ENCODE peak calls at places on chromosomes 1 and 21, in nine cellular contexts. L is A549, F is brain microvascular endothelial cell, G is fibroblast of villous mesenchyme, Y is astrocyte of the spinal cord, W is AG04450, D is pancreas, O is mammary epithelial cell, E is cardiac fibroblast. T is an unnamed sample.

GRCh38 chr1:91165033-91165654 is 143.3 kb upstream of the ZNF644 start:
- DNase-seq in W (peak), F (peak), O (peak), E (peak), L (peak), G (peak), Y (peak), D (peak), T (peak)

GRCh38 chr1:37434292-37434907 is 40.0 kb upstream of the ZC3H12A start:
- DNase-seq in W (no peak), G (peak), O (no peak), E (peak), L (peak), F (peak), Y (peak), D (peak), T (peak)

GRCh38 chr1:3577300-3577699 is 34.0 kb downstream of the MEGF6 start:
- DNase-seq in D (no peak), F (peak), W (peak), O (no peak), G (no peak), Y (peak), E (peak), L (no peak), T (no peak)

GRCh38 chr1:244273845-244274619 is 177.7 kb downstream of the ADSS2 start:
- DNase-seq in O (peak), E (peak), G (peak), D (no peak), W (peak), Y (peak), F (peak), L (peak), T (peak)

GRCh38 chr21:33289199-33289819 is 23.1 kb downstream of the IL10RB start:
- DNase-seq in W (no peak), D (no peak), F (peak), G (peak), Y (peak), L (no peak), E (peak), O (peak), T (peak)

GRCh38 chr1:8671313-8671917 is 146.0 kb downstream of the RERE start:
- DNase-seq in L (peak), F (peak), D (no peak), O (no peak), G (peak), Y (peak), W (peak), E (peak), T (peak)

GRCh38 chr1:3350441-3351261 is 103.8 kb upstream of the ARHGEF16 start:
- DNase-seq in F (no peak), E (peak), L (peak), O (no peak), D (no peak), W (no peak), G (no peak), Y (peak), T (peak)

GRCh38 chr1:53112271-53112774 is 30.1 kb downstream of the SLC1A7 start:
- DNase-seq in G (peak), Y (peak), F (peak), O (no peak), L (peak), W (peak), D (no peak), E (peak), T (peak)

GRCh38 chr1:71828431-71829012 is 453.8 kb downstream of the NEGR1 start:
- DNase-seq in F (no peak), L (no peak), W (no peak), E (no peak), O (no peak), D (no peak), Y (no peak), G (no peak), T (no peak)

GRCh38 chr1:192559115-192560006 is 16.2 kb upstream of the RGS1 start:
- DNase-seq in E (peak), G (peak), W (peak), D (no peak), O (peak), L (peak), F (peak), Y (peak), T (peak)

GRCh38 chr1:100115524-100115923 is 17.2 kb downstream of the SASS6 start:
- DNase-seq in Y (no peak), W (no peak), L (no peak), G (no peak), D (no peak), F (no peak), O (no peak), E (no peak), T (no peak)

GRCh38 chr1:23963617-23964234 is 4.1 kb downstream of the PNRC2 start:
- DNase-seq in F (no peak), O (no peak), Y (peak), G (no peak), L (no peak), W (no peak), D (no peak), E (no peak), T (no peak)

GRCh38 chr1:39829791-39830533 is 41.3 kb upstream of the BMP8B start:
- DNase-seq in Y (no peak), L (no peak), G (peak), E (no peak), D (no peak), F (no peak), O (peak), W (no peak), T (peak)

DNA sequence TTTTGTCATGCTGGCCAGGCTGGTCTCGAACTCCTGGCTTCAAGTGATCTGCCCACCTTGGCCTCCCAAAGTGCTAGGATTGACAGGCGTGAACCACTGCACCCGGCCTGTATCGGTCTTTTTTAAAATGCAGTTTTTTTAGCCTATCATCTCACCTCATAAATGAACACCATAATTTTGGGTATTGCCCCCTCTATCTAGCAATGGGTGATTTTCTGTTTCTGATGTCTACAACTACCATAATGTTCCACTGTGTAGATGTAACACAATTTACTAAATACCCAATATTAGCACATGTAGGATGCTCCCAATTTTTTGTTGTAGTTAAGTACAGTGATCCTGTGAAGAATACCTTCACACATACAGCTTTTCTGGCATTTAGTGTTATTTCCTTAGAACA is 2.0 kb upstream of the CAMTA1 start:
- DNase-seq in W (no peak), O (peak), G (no peak), D (no peak), E (no peak), F (no peak), L (no peak), Y (no peak), T (no peak)
- H3K4me3 ChIP-seq in W (no peak), O (peak), G (no peak), D (no peak), E (no peak), F (no peak), L (no peak), Y (no peak), T (peak)

GRCh38 chr1:167602840-167603239 is 27.2 kb upstream of the RCSD1 start:
- DNase-seq in E (no peak), W (no peak), G (no peak), L (no peak), D (no peak), O (no peak), F (no peak), Y (no peak), T (no peak)

GRCh38 chr1:167601442-167602380 is 28.3 kb upstream of the RCSD1 start:
- DNase-seq in F (no peak), D (no peak), L (no peak), E (peak), W (no peak), O (peak), Y (peak), G (peak), T (peak)

GRCh38 chr1:167594827-167595226 is 35.2 kb upstream of the RCSD1 start:
- DNase-seq in L (no peak), G (no peak), Y (no peak), F (no peak), O (no peak), W (no peak), D (no peak), E (no peak), T (no peak)

GRCh38 chr1:167605576-167605975 is 24.5 kb upstream of the RCSD1 start:
- DNase-seq in F (peak), L (no peak), E (no peak), D (no peak), G (no peak), O (peak), W (no peak), Y (no peak), T (no peak)

GRCh38 chr1:167599839-167600581 is 30.0 kb upstream of the RCSD1 start:
- DNase-seq in L (peak), G (peak), E (peak), O (peak), W (no peak), D (no peak), F (peak), Y (peak), T (peak)
- TF ChIP-seq CTCF in L (peak), G (peak), E (peak), O (peak), W (peak), D (no peak), F (peak), Y (peak), T (peak)

GRCh38 chr21:35254752-35255138 is 205.6 kb upstream of the RUNX1 start:
- DNase-seq in G (no peak), L (no peak), W (no peak), Y (no peak), D (no peak), O (no peak), F (no peak), E (no peak), T (no peak)

GRCh38 chr21:35254006-35254751 is 205.1 kb upstream of the RUNX1 start:
- DNase-seq in O (peak), E (peak), Y (peak), W (peak), D (no peak), L (no peak), F (peak), G (peak), T (peak)

GRCh38 chr21:35258521-35258920 is 209.4 kb upstream of the RUNX1 start:
- DNase-seq in Y (no peak), F (no peak), W (no peak), G (no peak), D (no peak), E (no peak), O (no peak), L (no peak), T (no peak)

GRCh38 chr21:35257413-35257812 is 208.3 kb upstream of the RUNX1 start:
- DNase-seq in E (peak), G (peak), Y (peak), O (peak), W (peak), F (peak), D (peak), L (peak), T (peak)

GRCh38 chr21:35256468-35256988 is 207.4 kb upstream of the RUNX1 start:
- DNase-seq in W (peak), E (peak), G (peak), Y (peak), O (peak), F (peak), D (peak), L (peak), T (peak)
- H3K4me3 ChIP-seq in W (peak), E (no peak), G (no peak), Y (peak), O (peak), F (no peak), D (no peak), L (peak), T (peak)

GRCh38 chr1:216190438-216190837 is 232.8 kb downstream of the USH2A start:
- DNase-seq in G (no peak), O (no peak), D (no peak), W (no peak), F (no peak), Y (no peak), E (no peak), L (no peak), T (no peak)

GRCh38 chr1:216194721-216195120 is 228.5 kb downstream of the USH2A start:
- DNase-seq in W (no peak), D (no peak), E (no peak), Y (no peak), O (no peak), L (no peak), G (no peak), F (no peak), T (no peak)

DNA sequence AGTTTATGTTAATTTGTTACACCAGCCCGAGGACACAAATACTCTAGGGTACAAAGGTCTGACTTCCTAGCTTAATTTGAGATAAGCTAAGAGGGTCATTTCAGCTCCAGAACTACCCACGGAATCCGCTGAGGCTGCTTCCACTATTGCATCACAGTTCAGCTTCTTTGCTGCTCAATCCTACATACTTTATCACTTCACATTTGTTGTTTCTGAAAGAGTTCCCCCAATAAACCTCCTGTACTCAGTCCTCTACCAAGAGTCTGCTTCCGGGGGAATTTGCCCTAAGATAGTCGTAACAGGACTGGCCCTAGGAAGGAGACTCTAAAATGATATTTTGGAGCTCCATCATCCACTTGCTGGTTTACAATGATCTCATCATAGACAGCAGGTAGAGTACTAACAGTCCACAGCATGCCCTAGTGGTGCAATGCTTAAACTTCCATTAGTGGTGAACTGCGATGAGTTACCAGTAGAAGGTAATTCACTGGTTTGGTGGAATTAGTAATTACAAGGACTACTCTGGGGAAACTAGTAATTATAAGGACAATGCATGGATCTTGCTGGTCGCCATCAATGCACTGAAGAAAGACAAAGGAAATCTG is 229.3 kb downstream of the USH2A start:
- DNase-seq in Y (no peak), D (no peak), G (no peak), F (no peak), O (no peak), W (no peak), L (no peak), E (no peak), T (no peak)
- TF ChIP-seq CTCF in Y (peak), D (no peak), G (no peak), F (peak), O (peak), W (peak), L (no peak), E (no peak), T (no peak)

DNA sequence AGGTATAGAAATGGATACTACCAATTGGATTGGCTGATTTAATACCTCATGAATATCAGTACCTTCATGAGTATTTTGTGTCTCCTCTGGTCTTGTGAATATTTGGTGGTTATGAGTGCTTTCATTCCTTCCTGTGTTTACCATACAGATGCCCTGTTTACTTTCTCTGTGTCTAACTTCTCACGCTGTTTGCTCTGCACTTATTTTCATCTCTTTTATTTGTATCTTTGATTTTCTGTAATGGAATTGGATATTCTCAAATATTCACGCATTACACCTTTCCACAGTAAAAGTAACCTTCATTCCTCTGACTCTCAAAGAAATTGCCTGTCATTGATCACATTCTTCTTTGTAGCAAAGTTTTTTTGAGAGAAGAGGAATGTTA is 16.8 kb downstream of the CNST start:
- DNase-seq in G (peak), F (no peak), L (no peak), E (no peak), Y (no peak), D (no peak), W (no peak), O (no peak), T (no peak)
- H3K4me3 ChIP-seq in G (no peak), F (no peak), L (no peak), E (no peak), Y (no peak), D (no peak), W (no peak), O (no peak), T (no peak)

DNA sequence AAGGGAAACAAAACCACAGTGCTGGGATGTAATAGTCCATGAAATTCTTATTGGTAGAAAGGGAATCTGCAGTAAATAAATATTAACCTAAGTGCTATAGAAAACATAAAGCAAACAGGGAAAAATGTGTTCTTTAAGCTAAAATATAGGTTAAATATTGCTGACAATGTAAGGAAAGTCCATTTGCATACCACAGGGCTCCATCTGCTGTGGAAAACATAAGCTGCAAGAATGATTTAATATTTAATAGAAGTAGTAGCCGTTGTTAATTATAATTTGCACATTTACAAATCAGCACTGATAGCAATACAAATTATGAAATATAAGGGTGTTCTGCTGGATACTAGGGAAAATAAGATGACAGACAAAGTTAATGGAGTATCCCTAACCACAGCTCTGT is 444.9 kb upstream of the PKN2 start:
- DNase-seq in Y (no peak), D (no peak), O (no peak), W (no peak), E (no peak), L (no peak), F (no peak), G (no peak), T (no peak)
- TF ChIP-seq CTCF in Y (no peak), D (no peak), O (peak), W (no peak), E (no peak), L (no peak), F (no peak), G (no peak), T (no peak)

DNA sequence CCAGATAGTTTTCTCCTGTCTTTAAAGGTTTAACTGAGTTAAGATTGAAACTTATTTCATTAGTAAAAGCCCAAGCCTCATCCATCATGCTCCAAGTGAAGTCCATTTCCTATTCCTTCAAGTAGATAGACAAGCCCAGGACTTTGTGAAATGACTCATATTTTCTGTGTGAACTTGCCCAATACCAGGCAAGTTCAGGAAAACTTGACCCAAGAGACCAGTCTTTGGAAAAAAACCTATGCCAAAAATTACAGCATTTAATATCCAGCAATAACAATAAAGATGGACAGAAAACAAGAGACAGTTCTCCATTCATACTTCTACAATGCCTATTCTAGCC is 405 bp upstream of the RAB29 start:
- DNase-seq in W (no peak), D (no peak), O (peak), L (peak), F (peak), Y (peak), G (peak), E (peak), T (peak)
- H3K4me3 ChIP-seq in W (no peak), D (no peak), O (peak), L (peak), F (peak), Y (peak), G (peak), E (peak), T (peak)

GRCh38 chr1:51936531-51936930 is 54.0 kb downstream of the RAB3B start:
- DNase-seq in D (no peak), E (peak), L (no peak), O (no peak), Y (no peak), F (peak), G (peak), W (no peak), T (peak)
- TF ChIP-seq CTCF in D (no peak), E (no peak), L (no peak), O (peak), Y (peak), F (peak), G (peak), W (peak), T (peak)